ENCODE peak calls at places on chromosomes 5 and 9, in nine cellular contexts. One of them, this sample, is unnamed.

GRCh38 chr5:37657046-37657445 is 182.8 kb downstream of the GDNF start:
- DNase-seq in nephron progenitor cell: no peak
- DNase-seq in GM06990: no peak
- DNase-seq in upper lobe of left lung: no peak
- DNase-seq in adrenal gland: no peak
- DNase-seq in choroid plexus epithelial cell: no peak
- DNase-seq in A549: no peak
- DNase-seq in heart right ventricle: no peak
- DNase-seq in neural progenitor cell: no peak
- DNase-seq in this sample: no peak

GRCh38 chr9:94084314-94084713 is at the start of gene PTPDC1:
- DNase-seq in nephron progenitor cell: peak
- DNase-seq in neural progenitor cell: peak
- DNase-seq in adrenal gland: peak
- DNase-seq in GM06990: no peak
- DNase-seq in choroid plexus epithelial cell: peak
- DNase-seq in A549: no peak
- DNase-seq in heart right ventricle: peak
- DNase-seq in upper lobe of left lung: peak
- DNase-seq in this sample: no peak

GRCh38 chr5:61370496-61370895 is 38.4 kb downstream of the ZSWIM6 start:
- DNase-seq in neural progenitor cell: no peak
- DNase-seq in heart right ventricle: no peak
- DNase-seq in upper lobe of left lung: no peak
- DNase-seq in nephron progenitor cell: no peak
- DNase-seq in choroid plexus epithelial cell: no peak
- DNase-seq in GM06990: no peak
- DNase-seq in adrenal gland: no peak
- DNase-seq in A549: no peak
- DNase-seq in this sample: no peak

GRCh38 chr5:157285310-157286035 is 19.6 kb downstream of the CYFIP2 start:
- DNase-seq in choroid plexus epithelial cell: no peak
- DNase-seq in nephron progenitor cell: no peak
- DNase-seq in adrenal gland: no peak
- DNase-seq in A549: no peak
- DNase-seq in GM06990: no peak
- DNase-seq in heart right ventricle: no peak
- DNase-seq in upper lobe of left lung: no peak
- DNase-seq in neural progenitor cell: no peak
- DNase-seq in this sample: peak

GRCh38 chr5:17123010-17123409 is 94.4 kb upstream of the BASP1 start:
- DNase-seq in neural progenitor cell: no peak
- DNase-seq in heart right ventricle: no peak
- DNase-seq in upper lobe of left lung: no peak
- DNase-seq in A549: no peak
- DNase-seq in choroid plexus epithelial cell: peak
- DNase-seq in GM06990: no peak
- DNase-seq in adrenal gland: no peak
- DNase-seq in nephron progenitor cell: no peak
- DNase-seq in this sample: no peak

GRCh38 chr5:98713027-98713426 is 60.4 kb upstream of the RGMB start:
- DNase-seq in heart right ventricle: no peak
- DNase-seq in upper lobe of left lung: no peak
- DNase-seq in choroid plexus epithelial cell: peak
- DNase-seq in nephron progenitor cell: no peak
- DNase-seq in adrenal gland: no peak
- DNase-seq in GM06990: no peak
- DNase-seq in A549: no peak
- DNase-seq in neural progenitor cell: no peak
- DNase-seq in this sample: no peak

GRCh38 chr5:18527017-18527416 is 892.8 kb downstream of the TAF11L14 start:
- DNase-seq in adrenal gland: no peak
- DNase-seq in choroid plexus epithelial cell: no peak
- DNase-seq in A549: no peak
- DNase-seq in neural progenitor cell: no peak
- DNase-seq in upper lobe of left lung: no peak
- DNase-seq in GM06990: no peak
- DNase-seq in nephron progenitor cell: no peak
- DNase-seq in heart right ventricle: no peak
- DNase-seq in this sample: no peak

GRCh38 chr5:138653502-138653901 is 78.3 kb upstream of the HSPA9 start:
- DNase-seq in A549: no peak
- DNase-seq in upper lobe of left lung: no peak
- DNase-seq in nephron progenitor cell: no peak
- DNase-seq in adrenal gland: no peak
- DNase-seq in heart right ventricle: no peak
- DNase-seq in choroid plexus epithelial cell: peak
- DNase-seq in GM06990: no peak
- DNase-seq in neural progenitor cell: no peak
- DNase-seq in this sample: no peak

GRCh38 chr5:10482791-10483530 is 41.3 kb downstream of the ROPN1L start:
- DNase-seq in choroid plexus epithelial cell: no peak
- DNase-seq in upper lobe of left lung: no peak
- DNase-seq in nephron progenitor cell: no peak
- DNase-seq in heart right ventricle: no peak
- DNase-seq in A549: no peak
- DNase-seq in neural progenitor cell: no peak
- DNase-seq in GM06990: no peak
- DNase-seq in adrenal gland: no peak
- DNase-seq in this sample: no peak

GRCh38 chr9:18480649-18481048 is 6.7 kb downstream of the ADAMTSL1 start:
- DNase-seq in choroid plexus epithelial cell: no peak
- DNase-seq in GM06990: no peak
- DNase-seq in upper lobe of left lung: no peak
- DNase-seq in neural progenitor cell: no peak
- DNase-seq in nephron progenitor cell: no peak
- DNase-seq in adrenal gland: no peak
- DNase-seq in heart right ventricle: no peak
- DNase-seq in A549: no peak
- DNase-seq in this sample: no peak

GRCh38 chr9:137423001-137423809 is at the start of the genes EXD3 and NOXA1:
- DNase-seq in upper lobe of left lung: peak
- DNase-seq in A549: peak
- DNase-seq in heart right ventricle: peak
- DNase-seq in neural progenitor cell: peak
- DNase-seq in nephron progenitor cell: peak
- DNase-seq in choroid plexus epithelial cell: peak
- DNase-seq in GM06990: peak
- DNase-seq in adrenal gland: peak
- DNase-seq in this sample: no peak

GRCh38 chr9:86660146-86660545 is 287.2 kb downstream of the GAS1 start:
- DNase-seq in heart right ventricle: no peak
- DNase-seq in adrenal gland: no peak
- DNase-seq in GM06990: no peak
- DNase-seq in nephron progenitor cell: no peak
- DNase-seq in neural progenitor cell: no peak
- DNase-seq in A549: no peak
- DNase-seq in choroid plexus epithelial cell: peak
- DNase-seq in upper lobe of left lung: no peak
- DNase-seq in this sample: no peak

GRCh38 chr9:91677354-91677753 is 253.7 kb upstream of the NFIL3 start:
- DNase-seq in choroid plexus epithelial cell: peak
- DNase-seq in nephron progenitor cell: no peak
- DNase-seq in GM06990: no peak
- DNase-seq in adrenal gland: no peak
- DNase-seq in neural progenitor cell: no peak
- DNase-seq in heart right ventricle: no peak
- DNase-seq in A549: no peak
- DNase-seq in upper lobe of left lung: no peak
- DNase-seq in this sample: no peak

GRCh38 chr5:176606875-176607274 is 3.1 kb downstream of the GPRIN1 start:
- DNase-seq in choroid plexus epithelial cell: no peak
- DNase-seq in GM06990: no peak
- DNase-seq in neural progenitor cell: no peak
- DNase-seq in A549: no peak
- DNase-seq in adrenal gland: no peak
- DNase-seq in nephron progenitor cell: no peak
- DNase-seq in heart right ventricle: no peak
- DNase-seq in upper lobe of left lung: no peak
- DNase-seq in this sample: no peak

GRCh38 chr5:173826179-173826920 is 61.8 kb upstream of the CPEB4 start:
- DNase-seq in nephron progenitor cell: no peak
- DNase-seq in adrenal gland: no peak
- DNase-seq in neural progenitor cell: no peak
- DNase-seq in A549: no peak
- DNase-seq in heart right ventricle: no peak
- DNase-seq in GM06990: no peak
- DNase-seq in upper lobe of left lung: no peak
- DNase-seq in choroid plexus epithelial cell: no peak
- DNase-seq in this sample: no peak

GRCh38 chr5:173826921-173827350 is 61.2 kb upstream of the CPEB4 start:
- DNase-seq in GM06990: no peak
- DNase-seq in choroid plexus epithelial cell: no peak
- DNase-seq in upper lobe of left lung: no peak
- DNase-seq in A549: no peak
- DNase-seq in nephron progenitor cell: no peak
- DNase-seq in neural progenitor cell: no peak
- DNase-seq in adrenal gland: no peak
- DNase-seq in heart right ventricle: no peak
- DNase-seq in this sample: no peak

GRCh38 chr5:173825215-173825865 is 62.8 kb upstream of the CPEB4 start:
- DNase-seq in nephron progenitor cell: no peak
- DNase-seq in A549: no peak
- DNase-seq in GM06990: no peak
- DNase-seq in adrenal gland: peak
- DNase-seq in neural progenitor cell: no peak
- DNase-seq in choroid plexus epithelial cell: no peak
- DNase-seq in heart right ventricle: no peak
- DNase-seq in upper lobe of left lung: no peak
- DNase-seq in this sample: no peak

GRCh38 chr5:173823274-173823644 is 64.9 kb upstream of the CPEB4 start:
- DNase-seq in choroid plexus epithelial cell: no peak
- DNase-seq in GM06990: no peak
- DNase-seq in upper lobe of left lung: no peak
- DNase-seq in nephron progenitor cell: no peak
- DNase-seq in adrenal gland: no peak
- DNase-seq in A549: no peak
- DNase-seq in neural progenitor cell: no peak
- DNase-seq in heart right ventricle: no peak
- DNase-seq in this sample: no peak

DNA sequence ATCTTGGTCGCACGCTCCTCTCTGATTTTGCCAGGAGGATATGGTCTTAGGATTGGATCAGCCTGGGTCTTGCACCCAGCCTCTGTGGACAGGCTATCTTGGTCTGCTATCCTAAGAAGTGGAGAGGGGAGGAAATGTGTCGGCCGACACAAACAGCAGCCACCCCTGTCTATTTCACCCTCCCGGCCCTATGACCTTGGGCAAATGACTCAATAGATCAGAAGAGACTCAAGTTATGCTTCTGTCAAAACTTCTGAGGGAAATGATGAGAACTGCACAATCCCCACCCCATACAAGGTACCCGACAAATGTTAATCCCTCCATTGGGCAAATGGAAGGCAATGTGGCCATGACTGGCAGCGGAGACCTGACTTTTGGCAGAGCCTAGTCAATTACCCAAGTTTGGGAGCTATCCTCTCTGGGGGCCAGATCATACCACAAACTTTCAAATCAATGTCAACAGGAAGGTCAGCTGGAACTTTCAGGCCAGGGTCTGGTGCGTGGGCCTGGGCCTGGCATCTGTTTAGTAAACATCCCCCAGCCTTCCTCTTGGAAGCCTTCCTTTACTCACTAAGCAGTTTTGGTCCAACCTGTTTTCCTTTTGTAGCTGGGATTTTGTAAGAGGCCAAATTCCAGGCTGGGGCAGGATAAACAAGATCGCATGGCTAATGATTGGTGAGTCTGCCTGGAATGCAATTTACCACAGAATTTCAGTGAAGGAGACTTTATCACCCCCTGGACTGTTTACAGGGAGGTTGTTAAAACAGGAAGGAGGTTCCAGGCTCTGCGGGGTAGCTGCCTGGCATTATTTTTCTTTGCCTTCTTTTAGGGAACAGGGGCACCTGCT is 64.2 kb upstream of the CPEB4 start:
- DNase-seq in neural progenitor cell: peak
- DNase-seq in adrenal gland: peak
- DNase-seq in heart right ventricle: no peak
- DNase-seq in choroid plexus epithelial cell: peak
- DNase-seq in upper lobe of left lung: no peak
- DNase-seq in nephron progenitor cell: no peak
- DNase-seq in A549: peak
- DNase-seq in GM06990: no peak
- DNase-seq in this sample: no peak
- TF ChIP-seq CTCF in neural progenitor cell: no peak
- TF ChIP-seq CTCF in adrenal gland: no peak
- TF ChIP-seq CTCF in heart right ventricle: no peak
- TF ChIP-seq CTCF in choroid plexus epithelial cell: no peak
- TF ChIP-seq CTCF in upper lobe of left lung: no peak
- TF ChIP-seq CTCF in nephron progenitor cell: no peak
- TF ChIP-seq CTCF in A549: no peak
- TF ChIP-seq CTCF in GM06990: no peak
- TF ChIP-seq CTCF in this sample: no peak

GRCh38 chr5:6291961-6292360 is 86.4 kb downstream of the MED10 start:
- DNase-seq in GM06990: no peak
- DNase-seq in heart right ventricle: no peak
- DNase-seq in A549: no peak
- DNase-seq in neural progenitor cell: peak
- DNase-seq in choroid plexus epithelial cell: peak
- DNase-seq in nephron progenitor cell: no peak
- DNase-seq in upper lobe of left lung: no peak
- DNase-seq in adrenal gland: no peak
- DNase-seq in this sample: no peak
- TF ChIP-seq CTCF in GM06990: peak
- TF ChIP-seq CTCF in heart right ventricle: peak
- TF ChIP-seq CTCF in A549: no peak
- TF ChIP-seq CTCF in neural progenitor cell: peak
- TF ChIP-seq CTCF in choroid plexus epithelial cell: peak
- TF ChIP-seq CTCF in nephron progenitor cell: no peak
- TF ChIP-seq CTCF in upper lobe of left lung: no peak
- TF ChIP-seq CTCF in adrenal gland: no peak
- TF ChIP-seq CTCF in this sample: no peak

GRCh38 chr9:114434878-114435311 is 47.1 kb upstream of the AKNA start:
- DNase-seq in GM06990: no peak
- DNase-seq in heart right ventricle: no peak
- DNase-seq in adrenal gland: peak
- DNase-seq in neural progenitor cell: peak
- DNase-seq in nephron progenitor cell: peak
- DNase-seq in A549: peak
- DNase-seq in upper lobe of left lung: no peak
- DNase-seq in choroid plexus epithelial cell: peak
- DNase-seq in this sample: no peak
- TF ChIP-seq CTCF in GM06990: peak
- TF ChIP-seq CTCF in heart right ventricle: peak
- TF ChIP-seq CTCF in adrenal gland: peak
- TF ChIP-seq CTCF in neural progenitor cell: peak
- TF ChIP-seq CTCF in nephron progenitor cell: peak
- TF ChIP-seq CTCF in A549: peak
- TF ChIP-seq CTCF in upper lobe of left lung: no peak
- TF ChIP-seq CTCF in choroid plexus epithelial cell: peak
- TF ChIP-seq CTCF in this sample: no peak

DNA sequence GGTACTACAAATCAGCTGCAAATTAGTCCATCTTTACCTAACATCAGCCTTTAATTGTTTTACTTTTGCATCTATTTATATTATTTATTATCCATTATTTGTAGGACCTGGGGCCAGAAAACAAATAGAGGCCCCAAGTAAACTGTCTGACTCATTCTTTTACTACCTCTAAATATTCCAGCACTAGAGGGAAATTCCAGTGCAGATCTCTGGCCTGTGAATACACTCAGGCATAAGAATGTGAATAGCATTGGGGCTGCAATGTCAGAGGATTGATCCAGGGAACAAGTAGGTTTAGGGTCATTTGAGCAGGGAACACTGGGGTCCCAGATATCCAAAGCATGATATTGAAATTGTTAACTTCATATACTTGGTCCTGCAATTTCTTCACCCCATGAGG is 176.6 kb upstream of the TYRP1 start:
- DNase-seq in adrenal gland: no peak
- DNase-seq in neural progenitor cell: no peak
- DNase-seq in upper lobe of left lung: no peak
- DNase-seq in A549: no peak
- DNase-seq in choroid plexus epithelial cell: no peak
- DNase-seq in heart right ventricle: no peak
- DNase-seq in nephron progenitor cell: no peak
- DNase-seq in GM06990: no peak
- DNase-seq in this sample: no peak
- TF ChIP-seq CTCF in adrenal gland: no peak
- TF ChIP-seq CTCF in neural progenitor cell: no peak
- TF ChIP-seq CTCF in upper lobe of left lung: no peak
- TF ChIP-seq CTCF in A549: no peak
- TF ChIP-seq CTCF in choroid plexus epithelial cell: no peak
- TF ChIP-seq CTCF in heart right ventricle: no peak
- TF ChIP-seq CTCF in nephron progenitor cell: no peak
- TF ChIP-seq CTCF in GM06990: no peak
- TF ChIP-seq CTCF in this sample: no peak